ENCODE peak calls at places on chromosomes 12 and 14, in six cellular contexts. U is foreskin fibroblast, K is astrocyte of the cerebellum, F is neural progenitor cell, D is HL-60, L is PC-3. Y is an unnamed sample.

GRCh38 chr12:89742337-89743022 is 33.8 kb upstream of the ATP2B1 start:
- DNase-seq in U (no peak), K (no peak), F (no peak), D (no peak), L (no peak), Y (no peak)

GRCh38 chr12:2172040-2172439 is 119.3 kb downstream of the CACNA1C start:
- DNase-seq in U (no peak), K (no peak), F (peak), D (no peak), L (no peak), Y (no peak)

GRCh38 chr14:51441001-51441400 is 201.0 kb downstream of the TMX1 start:
- DNase-seq in U (peak), K (no peak), F (no peak), D (no peak), L (peak), Y (no peak)

GRCh38 chr12:4956968-4957367 is 47.3 kb downstream of the KCNA1 start:
- DNase-seq in U (no peak), K (no peak), F (no peak), D (no peak), L (no peak), Y (no peak)

GRCh38 chr12:115988193-115988592 is 289.3 kb downstream of the MED13L start:
- DNase-seq in U (no peak), K (no peak), F (no peak), D (no peak), L (no peak), Y (no peak)

GRCh38 chr12:124603910-124604775 is 36.7 kb upstream of the NCOR2 start:
- DNase-seq in U (peak), K (no peak), F (no peak), D (no peak), L (no peak), Y (no peak)

GRCh38 chr14:79415726-79416125 is 795.6 kb downstream of the DIO2 start:
- DNase-seq in U (peak), K (no peak), F (no peak), D (no peak), L (no peak), Y (no peak)

GRCh38 chr14:79260406-79260805 is 950.9 kb downstream of the DIO2 start:
- DNase-seq in U (no peak), K (no peak), F (no peak), D (no peak), L (no peak), Y (no peak)

GRCh38 chr14:33938131-33938949 is 12.5 kb downstream of the EGLN3 start:
- DNase-seq in U (no peak), K (no peak), F (peak), D (no peak), L (peak), Y (no peak)

GRCh38 chr14:65134651-65135579 is 32.6 kb upstream of the MAX start:
- DNase-seq in U (no peak), K (peak), F (no peak), D (no peak), L (no peak), Y (no peak)

GRCh38 chr14:62213516-62213915 is 451.3 kb downstream of the SNAPC1 start:
- DNase-seq in U (peak), K (peak), F (no peak), D (no peak), L (peak), Y (peak)

GRCh38 chr12:3295225-3295624 is 195.8 kb upstream of the PRMT8 start:
- DNase-seq in U (no peak), K (no peak), F (no peak), D (no peak), L (no peak), Y (no peak)

GRCh38 chr14:54763761-54764160 is 138.9 kb downstream of the GCH1 start:
- DNase-seq in U (no peak), K (no peak), F (no peak), D (no peak), L (no peak), Y (no peak)

GRCh38 chr14:95499354-95499750 is 17.1 kb downstream of the SYNE3 start:
- DNase-seq in U (no peak), K (no peak), F (no peak), D (no peak), L (no peak), Y (no peak)

GRCh38 chr12:84131076-84131475 is 781.5 kb downstream of the SLC6A15 start:
- DNase-seq in U (peak), K (peak), F (no peak), D (no peak), L (peak), Y (no peak)

GRCh38 chr12:26298785-26299621 is 103.6 kb downstream of the SSPN start:
- DNase-seq in U (peak), K (peak), F (no peak), D (peak), L (peak), Y (no peak)

GRCh38 chr14:77470192-77470870 is 12.4 kb downstream of the AHSA1 start:
- DNase-seq in U (no peak), K (no peak), F (no peak), D (no peak), L (no peak), Y (no peak)

GRCh38 chr14:97490521-97491070 is 693.4 kb downstream of the VRK1 start:
- DNase-seq in U (no peak), K (no peak), F (no peak), D (no peak), L (no peak), Y (no peak)

GRCh38 chr12:75447695-75448393 is 32.7 kb upstream of the GLIPR1 start:
- DNase-seq in U (peak), K (no peak), F (no peak), D (no peak), L (peak), Y (no peak)

GRCh38 chr12:132109741-132110140 is 34.4 kb downstream of the DDX51 start:
- DNase-seq in U (peak), K (no peak), F (no peak), D (no peak), L (no peak), Y (no peak)

GRCh38 chr12:58757422-58757821 is 162.9 kb downstream of the LRIG3 start:
- DNase-seq in U (peak), K (peak), F (no peak), D (no peak), L (peak), Y (no peak)

GRCh38 chr12:59131462-59131861 is 211.2 kb upstream of the LRIG3 start:
- DNase-seq in U (no peak), K (no peak), F (peak), D (no peak), L (no peak), Y (no peak)

GRCh38 chr12:50042693-50043092 is 14.7 kb upstream of the ASIC1 start:
- DNase-seq in U (no peak), K (no peak), F (no peak), D (no peak), L (no peak), Y (no peak)

GRCh38 chr12:103848132-103848531 is 7.1 kb upstream of the NT5DC3 start:
- DNase-seq in U (no peak), K (no peak), F (no peak), D (no peak), L (peak), Y (no peak)

GRCh38 chr12:110501378-110501721 is 561 bp downstream of the VPS29 start:
- DNase-seq in U (peak), K (peak), F (peak), D (no peak), L (peak), Y (no peak)

GRCh38 chr12:59067068-59067467 is 146.8 kb upstream of the LRIG3 start:
- DNase-seq in U (peak), K (peak), F (no peak), D (no peak), L (peak), Y (peak)

GRCh38 chr12:21428241-21428640 is 9.2 kb upstream of the PYROXD1 start:
- DNase-seq in U (peak), K (peak), F (no peak), D (no peak), L (peak), Y (no peak)

GRCh38 chr12:1593232-1594044 is 943 bp downstream of the FBXL14 start:
- DNase-seq in U (peak), K (no peak), F (peak), D (no peak), L (peak), Y (no peak)

GRCh38 chr12:51752490-51752889 is 96.0 kb downstream of the FIGNL2 start:
- DNase-seq in U (peak), K (peak), F (peak), D (no peak), L (peak), Y (peak)

GRCh38 chr12:15212877-15213276 is 8.3 kb downstream of the RERG start:
- DNase-seq in U (no peak), K (no peak), F (peak), D (no peak), L (no peak), Y (peak)

GRCh38 chr14:74425525-74426201 is 347 bp downstream of the SYNDIG1L start:
- DNase-seq in U (peak), K (no peak), F (peak), D (no peak), L (peak), Y (no peak)

GRCh38 chr14:44463386-44464004 is 43.6 kb downstream of the FSCB start:
- DNase-seq in U (no peak), K (no peak), F (no peak), D (no peak), L (no peak), Y (no peak)

GRCh38 chr12:69510176-69510827 is 40.1 kb downstream of the FRS2 start:
- DNase-seq in U (no peak), K (no peak), F (no peak), D (no peak), L (no peak), Y (no peak)

GRCh38 chr14:77311217-77311616 is 9.5 kb downstream of the POMT2 start:
- DNase-seq in U (peak), K (no peak), F (no peak), D (no peak), L (no peak), Y (peak)

GRCh38 chr12:123293178-123293760 is 21.6 kb upstream of the CDK2AP1 start:
- DNase-seq in U (no peak), K (no peak), F (no peak), D (no peak), L (no peak), Y (no peak)

GRCh38 chr12:71684081-71684480 is 1.8 kb upstream of the TMEM19 start:
- DNase-seq in U (no peak), K (no peak), F (no peak), D (no peak), L (no peak), Y (no peak)

GRCh38 chr12:48862691-48863090 is 3.0 kb downstream of the RND1 start:
- DNase-seq in U (no peak), K (no peak), F (peak), D (no peak), L (no peak), Y (no peak)

GRCh38 chr12:59149995-59150642 is 229.8 kb upstream of the LRIG3 start:
- DNase-seq in U (peak), K (peak), F (peak), D (peak), L (peak), Y (no peak)

GRCh38 chr12:113130457-113131135 is 5.0 kb downstream of the RASAL1 start:
- DNase-seq in U (peak), K (no peak), F (peak), D (no peak), L (peak), Y (no peak)
- TF ChIP-seq CTCF in U (peak), K (peak), F (peak), D (no peak), L (peak), Y (peak)

DNA sequence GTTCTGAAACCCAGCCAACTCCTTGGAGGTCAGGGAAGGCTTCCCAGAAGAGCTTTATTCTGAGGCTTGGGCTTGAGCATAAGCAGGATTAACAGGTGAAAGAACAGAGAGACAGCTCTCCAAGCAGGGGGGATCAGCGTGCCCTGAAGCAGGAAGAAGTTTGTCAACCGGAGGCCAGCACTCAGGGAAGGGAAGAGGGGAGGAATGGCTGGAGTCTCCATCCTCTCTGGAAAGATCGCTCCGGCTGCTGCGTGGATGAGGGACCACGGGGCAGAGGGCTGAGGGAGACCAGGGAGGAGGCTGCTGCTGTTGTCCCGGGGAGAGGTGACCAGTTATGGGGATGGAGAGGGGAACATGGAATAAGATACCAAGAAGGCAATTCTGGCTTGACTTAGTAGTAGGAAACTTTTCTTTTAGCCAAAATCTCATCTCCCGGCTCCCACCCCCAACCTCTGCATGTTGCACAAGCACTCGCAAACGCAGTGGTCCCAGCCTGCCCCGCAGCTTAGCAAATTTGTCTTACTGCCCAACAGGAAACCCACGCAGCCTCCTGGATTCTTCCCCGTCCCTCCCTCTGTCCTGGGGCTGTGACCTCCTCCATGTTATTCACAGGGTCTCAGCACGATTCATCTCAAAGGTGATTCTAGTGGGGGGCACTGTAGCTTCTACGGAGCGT is 1.2 kb upstream of the SSH1 start:
- DNase-seq in U (peak), K (no peak), F (peak), D (no peak), L (no peak), Y (no peak)
- H3K4me3 ChIP-seq in U (peak), K (peak), F (peak), D (no peak), L (peak), Y (peak)

GRCh38 chr14:23602181-23603095 is 23.8 kb upstream of the JPH4 start:
- DNase-seq in U (no peak), K (no peak), F (no peak), D (no peak), L (no peak), Y (no peak)

GRCh38 chr14:23600322-23600707 is 21.7 kb upstream of the JPH4 start:
- DNase-seq in U (no peak), K (no peak), F (no peak), D (no peak), L (no peak), Y (no peak)

GRCh38 chr14:23600806-23601205 is 22.2 kb upstream of the JPH4 start:
- DNase-seq in U (no peak), K (no peak), F (no peak), D (no peak), L (no peak), Y (no peak)

GRCh38 chr14:23601424-23601823 is 22.8 kb upstream of the JPH4 start:
- DNase-seq in U (no peak), K (no peak), F (no peak), D (no peak), L (no peak), Y (no peak)

DNA sequence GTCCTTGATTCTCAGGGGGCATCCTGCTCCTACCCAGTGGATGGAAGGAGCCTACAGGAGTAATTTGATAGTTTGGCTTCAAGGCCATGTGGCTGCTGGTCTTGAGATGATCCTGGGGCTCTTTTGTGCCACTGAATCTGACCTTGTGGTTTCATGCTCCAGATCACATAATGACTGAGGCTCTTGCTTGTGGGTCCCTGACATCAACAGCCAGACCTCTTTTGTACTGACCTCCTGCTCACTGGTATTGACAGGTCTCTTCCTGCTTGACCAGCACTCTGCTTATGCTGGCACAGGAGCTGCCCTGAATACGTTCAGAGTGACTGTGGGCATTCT is 23.2 kb upstream of the JPH4 start:
- DNase-seq in U (no peak), K (no peak), F (no peak), D (no peak), L (no peak), Y (no peak)
- TF ChIP-seq CTCF in U (no peak), K (no peak), F (no peak), D (no peak), L (no peak), Y (no peak)

DNA sequence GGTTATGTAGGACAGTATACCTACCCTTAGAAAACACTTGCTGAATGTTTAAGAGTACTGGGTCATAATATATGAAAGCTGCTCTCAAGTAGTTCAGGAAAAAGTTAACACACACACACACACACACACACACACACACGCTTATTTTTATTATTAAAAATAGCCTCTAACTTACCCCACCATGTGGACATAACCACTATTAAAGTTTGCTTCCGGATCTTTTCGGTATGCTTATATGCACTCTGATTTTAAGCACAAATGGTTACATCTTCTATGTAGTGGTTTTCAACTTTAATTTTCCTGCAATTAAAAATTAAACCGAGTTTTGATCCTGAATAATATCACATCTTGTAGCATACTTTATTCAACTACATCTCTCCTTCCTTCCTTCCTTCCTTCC is 84.9 kb upstream of the TRAF3 start:
- DNase-seq in U (peak), K (no peak), F (no peak), D (no peak), L (no peak), Y (no peak)
- H3K4me3 ChIP-seq in U (no peak), K (no peak), F (no peak), D (no peak), L (no peak), Y (no peak)